ENCODE peak calls at places on chromosomes 3 and 15, in seven cellular contexts. One of them, this sample, is unnamed.

GRCh38 chr3:109023656-109024254 is 70.1 kb upstream of the GUCA1C start:
- DNase-seq in K562: peak; percentile 23
- DNase-seq in H1: no peak
- DNase-seq in GM12878: peak; percentile 19
- DNase-seq in HCT116: peak; percentile 27
- DNase-seq in SK-N-SH: peak; percentile 27
- DNase-seq in HepG2: peak; percentile 25
- DNase-seq in this sample: peak; percentile 65

GRCh38 chr3:150247456-150247855 is 160.6 kb upstream of the TSC22D2 start:
- DNase-seq in HepG2: no peak
- DNase-seq in GM12878: no peak
- DNase-seq in SK-N-SH: no peak
- DNase-seq in H1: no peak
- DNase-seq in K562: no peak
- DNase-seq in HCT116: no peak
- DNase-seq in this sample: no peak

GRCh38 chr15:39199076-39199475 is 381.8 kb upstream of the THBS1 start:
- DNase-seq in SK-N-SH: peak; percentile 9
- DNase-seq in HepG2: no peak
- DNase-seq in GM12878: no peak
- DNase-seq in HCT116: no peak
- DNase-seq in K562: no peak
- DNase-seq in H1: no peak
- DNase-seq in this sample: no peak

GRCh38 chr3:64463981-64464380 is 223.8 kb downstream of the ADAMTS9 start:
- DNase-seq in K562: no peak
- DNase-seq in HCT116: no peak
- DNase-seq in SK-N-SH: no peak
- DNase-seq in GM12878: no peak
- DNase-seq in HepG2: no peak
- DNase-seq in H1: no peak
- DNase-seq in this sample: no peak

GRCh38 chr3:97817965-97818364 is 3.8 kb upstream of the CRYBG3 start:
- DNase-seq in GM12878: no peak
- DNase-seq in K562: no peak
- DNase-seq in SK-N-SH: peak; percentile 17
- DNase-seq in HCT116: no peak
- DNase-seq in HepG2: no peak
- DNase-seq in H1: no peak
- DNase-seq in this sample: no peak

GRCh38 chr15:59232476-59232875 is 25.8 kb downstream of the LDHAL6B start:
- DNase-seq in GM12878: no peak
- DNase-seq in K562: no peak
- DNase-seq in H1: no peak
- DNase-seq in HCT116: no peak
- DNase-seq in SK-N-SH: no peak
- DNase-seq in HepG2: no peak
- DNase-seq in this sample: no peak

GRCh38 chr15:85171736-85172135 is 190.1 kb downstream of the PDE8A start:
- DNase-seq in GM12878: no peak
- DNase-seq in H1: no peak
- DNase-seq in K562: peak; percentile 49
- DNase-seq in HepG2: no peak
- DNase-seq in SK-N-SH: no peak
- DNase-seq in HCT116: peak; percentile 23
- DNase-seq in this sample: no peak

GRCh38 chr15:82870727-82871576 is 61.5 kb downstream of the WHAMM start:
- DNase-seq in H1: no peak
- DNase-seq in HCT116: no peak
- DNase-seq in GM12878: no peak
- DNase-seq in HepG2: no peak
- DNase-seq in K562: no peak
- DNase-seq in SK-N-SH: no peak
- DNase-seq in this sample: no peak

GRCh38 chr3:118688396-118688884 is 346.2 kb downstream of the IGSF11 start:
- DNase-seq in H1: no peak
- DNase-seq in HCT116: peak; percentile 54
- DNase-seq in HepG2: no peak
- DNase-seq in GM12878: no peak
- DNase-seq in SK-N-SH: no peak
- DNase-seq in K562: peak; percentile 8
- DNase-seq in this sample: no peak

GRCh38 chr15:35545316-35545824 is 595 bp downstream of the DPH6 start:
- DNase-seq in SK-N-SH: peak; percentile 44
- DNase-seq in GM12878: peak; percentile 16
- DNase-seq in HCT116: peak; percentile 21
- DNase-seq in HepG2: peak; percentile 6
- DNase-seq in K562: peak; percentile 77
- DNase-seq in H1: no peak
- DNase-seq in this sample: peak; percentile 54

GRCh38 chr3:197424674-197425484 is 126.5 kb upstream of the DLG1 start:
- DNase-seq in SK-N-SH: no peak
- DNase-seq in GM12878: no peak
- DNase-seq in K562: no peak
- DNase-seq in H1: no peak
- DNase-seq in HCT116: no peak
- DNase-seq in HepG2: no peak
- DNase-seq in this sample: no peak

GRCh38 chr3:183498634-183499033 is 56.9 kb downstream of the KLHL6 start:
- DNase-seq in GM12878: no peak
- DNase-seq in HCT116: no peak
- DNase-seq in K562: no peak
- DNase-seq in SK-N-SH: no peak
- DNase-seq in HepG2: peak; percentile 16
- DNase-seq in H1: no peak
- DNase-seq in this sample: no peak

GRCh38 chr15:56972426-56972825 is 54.0 kb downstream of the TCF12 start:
- DNase-seq in K562: no peak
- DNase-seq in GM12878: no peak
- DNase-seq in H1: no peak
- DNase-seq in HepG2: no peak
- DNase-seq in HCT116: no peak
- DNase-seq in SK-N-SH: no peak
- DNase-seq in this sample: no peak

GRCh38 chr3:132344666-132345280 is 27.6 kb downstream of the ACP3 start:
- DNase-seq in HepG2: no peak
- DNase-seq in K562: no peak
- DNase-seq in H1: no peak
- DNase-seq in HCT116: peak; percentile 27
- DNase-seq in SK-N-SH: no peak
- DNase-seq in GM12878: no peak
- DNase-seq in this sample: peak; percentile 56

GRCh38 chr15:44535509-44536297 is 1.2 kb upstream of the EIF3J start:
- DNase-seq in HCT116: no peak
- DNase-seq in K562: peak; percentile 48
- DNase-seq in SK-N-SH: peak; percentile 35
- DNase-seq in H1: peak; percentile 44
- DNase-seq in HepG2: peak; percentile 15
- DNase-seq in GM12878: no peak
- DNase-seq in this sample: no peak

GRCh38 chr15:57364282-57365007 is 11.9 kb upstream of the CGNL1 start:
- DNase-seq in K562: no peak
- DNase-seq in H1: no peak
- DNase-seq in GM12878: no peak
- DNase-seq in HepG2: peak; percentile 15
- DNase-seq in HCT116: no peak
- DNase-seq in SK-N-SH: no peak
- DNase-seq in this sample: no peak

GRCh38 chr3:36606871-36607765 is 157.2 kb downstream of the DCLK3 start:
- DNase-seq in H1: no peak
- DNase-seq in SK-N-SH: peak; percentile 40
- DNase-seq in HCT116: no peak
- DNase-seq in HepG2: no peak
- DNase-seq in K562: no peak
- DNase-seq in GM12878: no peak
- DNase-seq in this sample: no peak

GRCh38 chr3:167989999-167990398 is 105.7 kb downstream of the GOLIM4 start:
- DNase-seq in SK-N-SH: no peak
- DNase-seq in GM12878: no peak
- DNase-seq in K562: no peak
- DNase-seq in H1: no peak
- DNase-seq in HCT116: no peak
- DNase-seq in HepG2: no peak
- DNase-seq in this sample: no peak

GRCh38 chr15:89329329-89330084 is 5.1 kb downstream of the POLG start:
- DNase-seq in GM12878: no peak
- DNase-seq in H1: no peak
- DNase-seq in HCT116: no peak
- DNase-seq in SK-N-SH: no peak
- DNase-seq in HepG2: no peak
- DNase-seq in K562: no peak
- DNase-seq in this sample: no peak

GRCh38 chr3:100710355-100711198 is 1.3 kb downstream of the TFG start:
- DNase-seq in HCT116: peak; percentile 31
- DNase-seq in SK-N-SH: peak; percentile 48
- DNase-seq in K562: peak; percentile 79
- DNase-seq in GM12878: peak; percentile 34
- DNase-seq in HepG2: peak; percentile 58
- DNase-seq in H1: peak; percentile 55
- DNase-seq in this sample: peak; percentile 79

GRCh38 chr3:196044513-196044912 is 37.4 kb downstream of the TFRC start:
- DNase-seq in HCT116: no peak
- DNase-seq in K562: no peak
- DNase-seq in GM12878: no peak
- DNase-seq in HepG2: no peak
- DNase-seq in H1: no peak
- DNase-seq in SK-N-SH: no peak
- DNase-seq in this sample: no peak

GRCh38 chr3:118842147-118842863 is 192.3 kb downstream of the IGSF11 start:
- DNase-seq in GM12878: peak; percentile 20
- DNase-seq in SK-N-SH: no peak
- DNase-seq in HepG2: no peak
- DNase-seq in H1: no peak
- DNase-seq in K562: peak; percentile 10
- DNase-seq in HCT116: peak; percentile 4
- DNase-seq in this sample: peak; percentile 38

GRCh38 chr15:67329984-67330733 is 75.6 kb downstream of the IQCH start:
- DNase-seq in H1: no peak
- DNase-seq in HCT116: no peak
- DNase-seq in SK-N-SH: no peak
- DNase-seq in GM12878: no peak
- DNase-seq in K562: no peak
- DNase-seq in HepG2: no peak
- DNase-seq in this sample: no peak

GRCh38 chr3:187737401-187738088 is 7.7 kb downstream of the BCL6 start:
- DNase-seq in SK-N-SH: peak; percentile 41
- DNase-seq in H1: peak; percentile 65
- DNase-seq in K562: peak; percentile 45
- DNase-seq in HCT116: no peak
- DNase-seq in GM12878: no peak
- DNase-seq in HepG2: no peak
- DNase-seq in this sample: no peak

GRCh38 chr3:9469953-9470352 is 72.5 kb downstream of the SETD5 start:
- DNase-seq in SK-N-SH: no peak
- DNase-seq in HCT116: no peak
- DNase-seq in GM12878: no peak
- DNase-seq in K562: no peak
- DNase-seq in HepG2: no peak
- DNase-seq in H1: no peak
- DNase-seq in this sample: no peak

GRCh38 chr3:128226794-128227399 is 73.6 kb downstream of the EEFSEC start:
- DNase-seq in SK-N-SH: peak; percentile 77
- DNase-seq in HepG2: peak; percentile 31
- DNase-seq in H1: peak; percentile 88
- DNase-seq in GM12878: no peak
- DNase-seq in HCT116: peak; percentile 10
- DNase-seq in K562: peak; percentile 67
- DNase-seq in this sample: peak; percentile 41

GRCh38 chr15:35784745-35785144 is 238.8 kb upstream of the DPH6 start:
- DNase-seq in HCT116: no peak
- DNase-seq in HepG2: no peak
- DNase-seq in GM12878: no peak
- DNase-seq in H1: no peak
- DNase-seq in K562: peak; percentile 15
- DNase-seq in SK-N-SH: no peak
- DNase-seq in this sample: no peak

GRCh38 chr3:25910997-25911396 is 121.1 kb downstream of the OXSM start:
- DNase-seq in K562: peak; percentile 66
- DNase-seq in H1: peak; percentile 70
- DNase-seq in HepG2: peak; percentile 12
- DNase-seq in GM12878: no peak
- DNase-seq in SK-N-SH: no peak
- DNase-seq in HCT116: peak; percentile 39
- DNase-seq in this sample: no peak

GRCh38 chr3:83946045-83946444 is 1012.7 kb upstream of the CADM2 start:
- DNase-seq in SK-N-SH: no peak
- DNase-seq in HepG2: no peak
- DNase-seq in K562: no peak
- DNase-seq in HCT116: no peak
- DNase-seq in H1: no peak
- DNase-seq in GM12878: no peak
- DNase-seq in this sample: no peak

GRCh38 chr3:51539291-51539891 is 872 bp downstream of the RAD54L2 start:
- DNase-seq in GM12878: no peak
- DNase-seq in SK-N-SH: peak; percentile 51
- DNase-seq in HepG2: no peak
- DNase-seq in K562: peak; percentile 64
- DNase-seq in HCT116: no peak
- DNase-seq in H1: peak; percentile 61
- DNase-seq in this sample: peak; percentile 21
- TF ChIP-seq JUND in GM12878: no peak
- TF ChIP-seq JUND in SK-N-SH: no peak
- TF ChIP-seq JUND in HepG2: no peak
- TF ChIP-seq JUND in K562: peak; percentile 35
- TF ChIP-seq JUND in HCT116: no peak
- TF ChIP-seq JUND in H1: no peak
- TF ChIP-seq JUND in this sample: no peak

DNA sequence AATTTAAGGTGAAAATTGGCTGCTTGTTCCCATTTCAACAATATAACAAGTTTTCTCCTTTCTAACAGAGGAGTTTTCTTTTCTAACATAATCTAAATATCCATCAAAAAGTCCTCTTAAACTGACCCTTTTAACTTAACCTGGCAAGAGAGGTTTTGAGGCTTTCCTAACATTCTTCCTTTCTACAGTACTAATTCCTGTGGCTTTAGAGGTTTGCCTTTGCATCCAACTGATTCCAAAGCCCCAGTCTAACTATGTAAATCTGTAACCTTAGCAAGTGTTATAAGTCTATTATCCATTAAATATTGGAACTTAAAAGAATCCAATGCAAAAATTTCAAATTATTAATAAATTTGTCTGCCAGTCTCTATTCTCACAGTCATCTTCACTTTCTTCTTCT is 134.1 kb downstream of the ISL2 start:
- DNase-seq in HepG2: no peak
- DNase-seq in GM12878: no peak
- DNase-seq in H1: no peak
- DNase-seq in HCT116: no peak
- DNase-seq in K562: no peak
- DNase-seq in SK-N-SH: no peak
- DNase-seq in this sample: no peak
- TF ChIP-seq JUND in HepG2: no peak
- TF ChIP-seq JUND in GM12878: no peak
- TF ChIP-seq JUND in H1: no peak
- TF ChIP-seq JUND in HCT116: no peak
- TF ChIP-seq JUND in K562: no peak
- TF ChIP-seq JUND in SK-N-SH: no peak
- TF ChIP-seq JUND in this sample: no peak

GRCh38 chr15:73922186-73923151 is 3.8 kb upstream of the LOXL1 start:
- DNase-seq in SK-N-SH: no peak
- DNase-seq in GM12878: no peak
- DNase-seq in K562: no peak
- DNase-seq in H1: peak; percentile 74
- DNase-seq in HCT116: no peak
- DNase-seq in HepG2: no peak
- DNase-seq in this sample: no peak
- TF ChIP-seq JUND in SK-N-SH: no peak
- TF ChIP-seq JUND in GM12878: no peak
- TF ChIP-seq JUND in K562: no peak
- TF ChIP-seq JUND in H1: no peak
- TF ChIP-seq JUND in HCT116: no peak
- TF ChIP-seq JUND in HepG2: no peak
- TF ChIP-seq JUND in this sample: no peak

GRCh38 chr3:32421991-32422859 is 30.6 kb downstream of the CMTM7 start:
- DNase-seq in H1: no peak
- DNase-seq in SK-N-SH: peak; percentile 43
- DNase-seq in K562: no peak
- DNase-seq in HepG2: no peak
- DNase-seq in GM12878: no peak
- DNase-seq in HCT116: peak; percentile 81
- DNase-seq in this sample: peak; percentile 96
- TF ChIP-seq JUND in H1: no peak
- TF ChIP-seq JUND in SK-N-SH: peak; percentile 76
- TF ChIP-seq JUND in K562: no peak
- TF ChIP-seq JUND in HepG2: no peak
- TF ChIP-seq JUND in GM12878: no peak
- TF ChIP-seq JUND in HCT116: no peak
- TF ChIP-seq JUND in this sample: peak; percentile 53